ENCODE peak calls at places on chromosomes 4 and X, in seven cellular contexts. E is stimulated activated CD4-positive, alpha-beta T cell treated with anti-CD3 and anti-CD28 coated beads, Interleukin-12 subunit alpha, Interleukin-12 subunit beta, amount 100 ng/mL, for 24 hours; A is endothelial cell of umbilical vein; J is HT1080; Y is activated CD4-positive, alpha-beta T cell treated with anti-CD3 and anti-CD28 coated beads for 48 hours; N is EL; U is nucleus accumbens. R is an unnamed sample.

GRCh38 chr4:21887481-21887880 is 61.1 kb downstream of the KCNIP4 start:
- DNase-seq in N (no peak), A (no peak), J (no peak), U (no peak), E (no peak), Y (no peak), R (no peak)

GRCh38 chrX:41127476-41128192 is 42.4 kb downstream of the USP9X start:
- DNase-seq in Y (no peak), N (no peak), E (no peak), A (no peak), J (no peak), U (no peak), R (no peak)

GRCh38 chr4:26985836-26986235 is 125.2 kb downstream of the STIM2 start:
- DNase-seq in J (no peak), Y (peak; percentile 35), E (no peak), N (no peak), U (no peak), A (no peak), R (no peak)

GRCh38 chr4:115844180-115844579 is 730.8 kb upstream of the NDST4 start:
- DNase-seq in A (no peak), N (no peak), U (no peak), E (no peak), J (peak; percentile 42), Y (no peak), R (no peak)

GRCh38 chr4:2793578-2793919 is 664 bp downstream of the SH3BP2 start:
- DNase-seq in A (peak; percentile 37), Y (peak; percentile 77), E (no peak), N (peak; percentile 65), J (no peak), U (no peak), R (no peak)

GRCh38 chrX:79336869-79337815 is 30.0 kb downstream of the ITM2A start:
- DNase-seq in A (no peak), Y (no peak), E (no peak), J (no peak), N (no peak), U (no peak), R (no peak)

GRCh38 chr4:6960628-6961027 is 51.0 kb downstream of the TBC1D14 start:
- DNase-seq in E (no peak), N (no peak), A (no peak), J (no peak), Y (no peak), U (no peak), R (no peak)

GRCh38 chr4:86595426-86595805 is 1.3 kb downstream of the PTPN13 start:
- DNase-seq in J (peak; percentile 7), N (peak; percentile 54), A (peak; percentile 52), E (no peak), U (peak; percentile 4), Y (no peak), R (no peak)

GRCh38 chr4:122583906-122584305 is 37.0 kb downstream of the IL21 start:
- DNase-seq in E (no peak), A (no peak), Y (no peak), N (peak; percentile 10), U (peak; percentile 13), J (no peak), R (no peak)

GRCh38 chr4:40749717-40750460 is at the start of gene NSUN7:
- DNase-seq in J (no peak), U (no peak), E (no peak), Y (peak; percentile 50), N (peak; percentile 26), A (peak; percentile 10), R (peak; percentile 64)

GRCh38 chr4:28686618-28687017 is 1826.0 kb downstream of the STIM2 start:
- DNase-seq in N (peak; percentile 48), Y (peak; percentile 10), U (peak; percentile 10), E (no peak), A (peak; percentile 2), J (peak; percentile 46), R (no peak)

GRCh38 chrX:49840679-49841078 is 11.6 kb downstream of the PAGE4 start:
- DNase-seq in A (peak; percentile 46), Y (peak; percentile 67), E (peak; percentile 7), N (peak; percentile 57), J (peak; percentile 76), U (peak; percentile 6), R (peak; percentile 58)

GRCh38 chr4:30904593-30904992 is 184.4 kb downstream of the PCDH7 start:
- DNase-seq in U (no peak), A (no peak), Y (no peak), J (no peak), E (no peak), N (no peak), R (no peak)

GRCh38 chrX:74448669-74449068 is 27.4 kb downstream of the SLC16A2 start:
- DNase-seq in A (no peak), E (no peak), U (no peak), N (no peak), Y (no peak), J (no peak), R (no peak)

GRCh38 chr4:16686195-16686594 is 212.2 kb downstream of the LDB2 start:
- DNase-seq in E (no peak), U (no peak), J (peak; percentile 71), N (peak; percentile 97), A (peak; percentile 82), Y (no peak), R (no peak)

GRCh38 chr4:132227349-132228165 is 921.5 kb upstream of the PCDH10 start:
- DNase-seq in A (peak; percentile 19), N (no peak), Y (peak; percentile 15), U (no peak), J (peak; percentile 76), E (no peak), R (no peak)

GRCh38 chr4:146916479-146917076 is 29.1 kb downstream of the TTC29 start:
- DNase-seq in N (peak; percentile 40), Y (peak; percentile 16), U (no peak), J (peak; percentile 13), A (peak; percentile 72), E (no peak), R (peak; percentile 20)

GRCh38 chrX:55710701-55711100 is 6.8 kb upstream of the RRAGB start:
- DNase-seq in Y (no peak), J (peak; percentile 75), N (peak; percentile 78), A (peak; percentile 86), U (no peak), E (no peak), R (no peak)

GRCh38 chrX:123425471-123425870 is 241.4 kb downstream of the GRIA3 start:
- DNase-seq in E (no peak), J (no peak), Y (no peak), U (no peak), A (no peak), N (no peak), R (no peak)

GRCh38 chr4:77927991-77928925 is 65.6 kb downstream of the MRPL1 start:
- DNase-seq in Y (no peak), J (peak; percentile 11), N (peak; percentile 12), E (no peak), U (no peak), A (peak; percentile 92), R (no peak)

GRCh38 chr4:98673978-98674377 is 15.6 kb upstream of the TSPAN5 start:
- DNase-seq in J (no peak), U (no peak), Y (no peak), E (no peak), A (no peak), N (peak; percentile 42), R (no peak)

GRCh38 chrX:102892103-102892502 is 45.0 kb upstream of the RAB40AL start:
- DNase-seq in E (no peak), U (no peak), Y (no peak), N (peak; percentile 6), J (no peak), A (peak; percentile 47), R (no peak)

GRCh38 chr4:173525118-173526033 is 4.7 kb downstream of the HAND2 start:
- DNase-seq in U (no peak), Y (no peak), E (no peak), N (no peak), A (no peak), J (no peak), R (no peak)

GRCh38 chr4:8504279-8505007 is 63.9 kb downstream of the TRMT44 start:
- DNase-seq in Y (no peak), A (no peak), E (no peak), N (no peak), U (no peak), J (no peak), R (no peak)

GRCh38 chr4:48490680-48491513 is 845 bp downstream of the ZAR1 start:
- DNase-seq in A (no peak), E (no peak), Y (no peak), N (no peak), J (no peak), U (no peak), R (no peak)

GRCh38 chr4:156751486-156751885 is 220.1 kb downstream of the PDGFC start:
- DNase-seq in J (peak; percentile 73), U (no peak), E (no peak), A (peak; percentile 65), N (peak; percentile 66), Y (no peak), R (no peak)

GRCh38 chrX:108160309-108160708 is 68.7 kb downstream of the ATG4A start:
- DNase-seq in A (no peak), U (no peak), E (no peak), N (no peak), J (no peak), Y (no peak), R (no peak)

GRCh38 chr4:159487284-159487747 is 384.4 kb downstream of the RAPGEF2 start:
- DNase-seq in N (peak; percentile 70), E (no peak), Y (peak; percentile 39), J (peak; percentile 49), U (no peak), A (peak; percentile 65), R (peak; percentile 77)

R was measured in neuronal stem cell.